ENCODE peak calls at places on chromosomes 3 and 15, in four cellular contexts. L is T-helper 9 cell, T is substantia nigra, Z is left ventricle myocardium inferior. O is an unnamed sample.

GRCh38 chr3:197749315-197749600 is 425 bp upstream of the FYTTD1 start:
- DNase-seq in Z (no peak), L (peak; percentile 55), T (no peak), O (peak; percentile 70)

GRCh38 chr3:129162729-129163579 is 2.1 kb upstream of the ISY1 start:
- DNase-seq in Z (no peak), T (no peak), L (no peak), O (no peak)

GRCh38 chr3:124760601-124761000 is 30.3 kb downstream of the UMPS start:
- DNase-seq in L (no peak), T (no peak), Z (no peak), O (no peak)

GRCh38 chr15:67019886-67020520 is 45.4 kb upstream of the SMAD3 start:
- DNase-seq in T (no peak), L (no peak), Z (no peak), O (no peak)

GRCh38 chr3:51530485-51530884 is 8.0 kb upstream of the RAD54L2 start:
- DNase-seq in L (no peak), Z (no peak), T (no peak), O (no peak)

GRCh38 chr3:149820183-149820582 is 7.2 kb downstream of the RNF13 start:
- DNase-seq in L (no peak), T (no peak), Z (no peak), O (no peak)

GRCh38 chr3:52099006-52099405 is 42.6 kb upstream of the DUSP7 start:
- DNase-seq in L (no peak), Z (no peak), T (no peak), O (no peak)

GRCh38 chr3:167976880-167977498 is 118.7 kb downstream of the GOLIM4 start:
- DNase-seq in Z (no peak), T (no peak), L (no peak), O (no peak)

GRCh38 chr15:79943820-79944219 is 27.2 kb downstream of the BCL2A1 start:
- DNase-seq in T (no peak), Z (no peak), L (no peak), O (no peak)

GRCh38 chr3:107973152-107973551 is 117.7 kb downstream of the CD47 start:
- DNase-seq in Z (no peak), T (no peak), L (no peak), O (no peak)

GRCh38 chr3:59185586-59186381 is 136.0 kb upstream of the CFAP20DC start:
- DNase-seq in Z (no peak), T (no peak), L (no peak), O (no peak)

GRCh38 chr15:57696146-57696545 is 10.4 kb upstream of the POLR2M start:
- DNase-seq in Z (no peak), L (no peak), T (no peak), O (no peak)

GRCh38 chr15:58758141-58758540 is 8.6 kb upstream of the ADAM10 start:
- DNase-seq in Z (no peak), T (no peak), L (no peak), O (no peak)

GRCh38 chr15:45083223-45083622 is 30.7 kb downstream of the DUOX2 start:
- DNase-seq in Z (no peak), L (no peak), T (no peak), O (no peak)

GRCh38 chr15:41850482-41851166 is 12.0 kb downstream of the PLA2G4B start:
- DNase-seq in T (no peak), L (no peak), Z (no peak), O (no peak)

GRCh38 chr3:126018995-126019394 is 50.0 kb downstream of the ROPN1B start:
- DNase-seq in T (no peak), L (no peak), Z (no peak), O (no peak)